ENCODE peak calls at places on chromosomes 3 and 15, in six cellular contexts. V is body of pancreas, R is adrenal gland, C is gastrocnemius medialis, W is right lobe of liver, O is uterus. Z is an unnamed sample.
A peak's percentile ranks its signal among the peaks of the same experiment; 100 is the strongest.

GRCh38 chr3:66991478-66991877 is 6.6 kb upstream of the KBTBD8 start:
- DNase-seq in O (no peak), C (no peak), W (no peak), V (no peak), R (no peak), Z (no peak)

GRCh38 chr3:153087595-153088566 is 74.1 kb upstream of the RAP2B start:
- DNase-seq in R (no peak), O (no peak), C (no peak), W (no peak), V (no peak), Z (no peak)

GRCh38 chr3:156135921-156136655 is 15.7 kb downstream of the KCNAB1 start:
- DNase-seq in R (no peak), O (no peak), C (no peak), W (no peak), V (no peak), Z (no peak)

GRCh38 chr15:64131547-64131946 is 20.0 kb upstream of the SNX22 start:
- DNase-seq in C (no peak), R (no peak), V (no peak), O (no peak), W (no peak), Z (peak; percentile 61)

GRCh38 chr15:73196113-73196512 is 143.8 kb downstream of the NEO1 start:
- DNase-seq in W (no peak), C (no peak), R (no peak), V (no peak), O (no peak), Z (no peak)

GRCh38 chr3:178540184-178540583 is 3.9 kb downstream of the KCNMB2 start:
- DNase-seq in C (no peak), R (no peak), W (no peak), V (no peak), O (no peak), Z (no peak)

GRCh38 chr3:52373676-52374075 is 57.6 kb downstream of the DNAH1 start:
- DNase-seq in V (no peak), W (no peak), O (no peak), C (no peak), R (no peak), Z (no peak)

GRCh38 chr15:63052961-63053698 is 10.6 kb downstream of the TPM1 start:
- DNase-seq in C (peak; percentile 70), R (no peak), O (peak; percentile 81), W (no peak), V (peak; percentile 47), Z (no peak)

GRCh38 chr15:55230051-55230670 is 33.4 kb upstream of the RSL24D1 start:
- DNase-seq in V (no peak), W (no peak), C (no peak), O (no peak), R (no peak), Z (peak; percentile 28)

GRCh38 chr3:100525753-100526612 is 33.6 kb downstream of the TMEM45A start:
- DNase-seq in V (peak; percentile 19), O (peak; percentile 55), C (peak; percentile 23), W (no peak), R (no peak), Z (peak; percentile 7)

GRCh38 chr3:142987707-142988106 is 13.7 kb upstream of the U2SURP start:
- DNase-seq in V (no peak), W (no peak), R (no peak), C (peak; percentile 73), O (no peak), Z (no peak)

DNA sequence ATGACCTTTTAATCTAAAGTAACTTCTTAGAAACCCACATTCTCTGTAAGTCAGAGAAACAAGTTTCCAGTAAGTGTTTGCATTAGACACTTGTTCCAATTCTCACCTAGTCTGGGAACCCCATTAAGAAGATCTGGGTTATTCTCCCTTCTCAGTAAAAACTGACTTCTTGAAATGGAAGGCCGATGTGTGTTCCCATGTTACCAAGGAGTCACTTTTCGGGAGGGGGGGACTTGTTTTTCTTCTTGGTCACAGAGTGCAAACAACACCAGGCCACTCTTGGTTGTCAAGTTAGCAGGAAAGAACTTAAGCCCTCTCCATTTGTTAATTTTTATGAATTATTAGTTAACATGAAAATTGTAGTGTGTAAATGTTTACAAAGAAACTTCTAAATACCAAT is 55.6 kb downstream of the ITPR1 start:
- DNase-seq in R (no peak), C (no peak), V (no peak), O (no peak), W (no peak), Z (no peak)
- H3K4me1 ChIP-seq in R (peaks cover 24% of the 10 kb centered on the region), C (no peaks in the 10 kb centered on the region), V (peaks cover 20% of the 10 kb centered on the region), O (no peaks in the 10 kb centered on the region), W (no peaks in the 10 kb centered on the region), Z (peaks cover 50% of the 10 kb centered on the region)

GRCh38 chr15:65904301-65904700 is 35.0 kb downstream of the RAB11A start:
- DNase-seq in V (no peak), C (no peak), W (no peak), O (no peak), R (no peak), Z (no peak)

GRCh38 chr15:65908876-65909275 is 39.6 kb downstream of the RAB11A start:
- DNase-seq in R (no peak), O (no peak), V (no peak), W (no peak), C (no peak), Z (no peak)

GRCh38 chr15:65903296-65904073 is 34.2 kb downstream of the RAB11A start:
- DNase-seq in V (no peak), O (no peak), R (no peak), C (no peak), W (no peak), Z (no peak)

GRCh38 chr15:65909831-65910230 is 40.5 kb downstream of the RAB11A start:
- DNase-seq in V (no peak), O (no peak), C (no peak), R (no peak), W (no peak), Z (no peak)

DNA sequence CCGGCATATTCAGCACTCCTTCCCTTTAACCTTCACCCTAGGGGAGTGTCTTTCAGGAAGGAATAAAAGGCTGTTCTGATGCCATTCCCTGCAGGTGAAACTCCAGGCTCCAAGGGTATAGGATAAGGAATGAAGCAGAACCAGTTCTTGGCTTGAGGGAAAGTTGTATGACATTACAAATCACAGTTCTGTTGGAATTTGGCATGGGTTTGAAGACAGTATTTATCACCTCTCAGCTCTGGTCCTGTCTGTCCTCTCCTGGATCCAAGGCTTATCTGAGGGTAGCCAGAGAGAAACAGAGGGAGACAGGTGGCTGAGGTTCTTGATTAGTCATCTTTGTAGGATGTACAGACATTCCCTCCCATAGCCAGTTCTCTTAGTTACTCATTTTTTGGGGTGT is 37.1 kb downstream of the RAB11A start:
- DNase-seq in C (no peak), V (no peak), R (no peak), O (no peak), W (no peak), Z (no peak)
- H3K36me3 ChIP-seq in C (peaks cover 24% of the 10 kb centered on the region), V (no peaks in the 10 kb centered on the region), R (no peaks in the 10 kb centered on the region), O (no peaks in the 10 kb centered on the region), W (peaks cover 2% of the 10 kb centered on the region), Z (peaks cover 4% of the 10 kb centered on the region)

GRCh38 chr15:75840659-75841058 is 2.6 kb upstream of the UBE2Q2 start:
- DNase-seq in O (peak; percentile 53), C (peak; percentile 25), V (peak; percentile 20), R (no peak), W (no peak), Z (peak; percentile 26)

GRCh38 chr15:75843618-75844610 is 667 bp downstream of the UBE2Q2 start:
- DNase-seq in V (peak; percentile 49), W (peak; percentile 69), C (peak; percentile 28), R (peak; percentile 73), O (peak; percentile 47), Z (peak; percentile 53)

GRCh38 chr15:75844629-75845390 is 1.6 kb downstream of the UBE2Q2 start:
- DNase-seq in V (no peak), C (no peak), R (no peak), W (no peak), O (no peak), Z (no peak)

GRCh38 chr15:75842722-75843617 is at the start of gene UBE2Q2:
- DNase-seq in O (peak; percentile 65), R (peak; percentile 68), C (peak; percentile 42), V (peak; percentile 55), W (peak; percentile 66), Z (peak; percentile 69)
- TF ChIP-seq POLR2A in O (peak; percentile 8), R (peak; percentile 38), C (peak; percentile 50), V (no peak), W (no peak), Z (no peak)

GRCh38 chr3:192835818-192836468 is 81.7 kb downstream of the MB21D2 start:
- DNase-seq in O (peak; percentile 81), V (no peak), C (no peak), W (no peak), R (no peak), Z (no peak)

GRCh38 chr3:192833177-192833890 is 84.3 kb downstream of the MB21D2 start:
- DNase-seq in O (no peak), W (no peak), R (no peak), C (no peak), V (no peak), Z (no peak)

GRCh38 chr3:192831801-192832347 is 85.8 kb downstream of the MB21D2 start:
- DNase-seq in V (no peak), W (no peak), R (no peak), C (no peak), O (no peak), Z (no peak)

GRCh38 chr3:192836469-192836820 is 81.2 kb downstream of the MB21D2 start:
- DNase-seq in W (no peak), O (no peak), V (no peak), C (no peak), R (no peak), Z (no peak)

DNA sequence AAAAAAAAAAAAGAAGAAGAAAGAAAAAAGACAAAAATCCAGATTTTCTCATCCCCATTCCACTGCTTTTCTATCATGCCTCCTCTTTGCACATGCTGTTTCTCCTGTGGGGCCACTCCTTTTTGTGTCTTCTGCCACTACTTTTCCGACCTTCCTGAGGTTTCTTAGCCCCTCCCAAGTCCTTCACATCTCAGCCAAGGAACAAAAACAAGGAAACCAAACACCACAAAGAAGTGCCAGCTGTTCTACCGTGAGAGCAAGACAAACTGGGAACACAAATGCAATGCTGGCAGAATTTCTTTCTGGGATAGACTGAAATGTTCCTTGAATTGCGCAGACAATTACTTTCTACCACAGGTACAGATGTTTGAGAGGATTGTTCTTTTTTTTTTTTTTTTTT is 83.2 kb downstream of the MB21D2 start:
- DNase-seq in O (no peak), R (no peak), V (no peak), C (no peak), W (no peak), Z (no peak)
- H3K4me1 ChIP-seq in O (peaks cover 31% of the 10 kb centered on the region), R (peaks cover 10% of the 10 kb centered on the region), V (no peaks in the 10 kb centered on the region), C (peaks cover 44% of the 10 kb centered on the region), W (no peaks in the 10 kb centered on the region), Z (no peaks in the 10 kb centered on the region)

DNA sequence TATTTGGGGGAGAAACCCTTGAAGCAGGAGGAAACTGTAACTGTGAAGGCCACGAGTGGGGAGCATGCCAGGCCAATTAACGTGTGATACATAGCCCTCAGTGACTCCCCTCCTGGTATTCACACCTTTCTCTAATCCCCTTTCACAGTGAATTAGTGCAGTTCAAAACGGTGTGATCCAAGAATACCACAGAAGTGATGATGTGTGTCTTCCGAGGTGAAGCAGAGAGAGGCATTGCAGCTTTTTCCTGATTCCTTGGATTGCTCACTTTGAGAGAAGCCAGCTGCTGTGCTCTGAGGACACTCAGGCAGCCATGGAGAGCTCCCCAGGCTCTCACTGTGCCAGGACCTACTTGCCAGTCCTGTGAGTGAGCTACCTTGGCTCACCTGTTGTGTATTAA is 17.3 kb downstream of the NIPA2 start:
- DNase-seq in W (no peak), O (no peak), V (no peak), R (no peak), C (no peak), Z (peak; percentile 39)
- H3K36me3 ChIP-seq in W (peaks cover 13% of the 10 kb centered on the region), O (no peaks in the 10 kb centered on the region), V (peaks cover 10% of the 10 kb centered on the region), R (no peaks in the 10 kb centered on the region), C (peaks cover 49% of the 10 kb centered on the region), Z (peaks cover 30% of the 10 kb centered on the region)

Z was measured in thyroid gland.